ENCODE peak calls at places on chromosomes 13 and 19, in nine cellular contexts. P is CD8-positive, alpha-beta T cell; W is cardiac muscle cell; U is GM12878; B is heart right ventricle; E is BE2C; A is A549; X is tibial nerve; Z is tibial artery. K is an unnamed sample.

GRCh38 chr19:23420824-23421223 is 25.6 kb upstream of the ZNF91 start:
- DNase-seq in W (no peak), B (no peak), X (no peak), U (no peak), P (no peak), Z (no peak), A (no peak), E (no peak), K (no peak)

GRCh38 chr13:33053397-33054066 is 37.3 kb downstream of the KL start:
- DNase-seq in E (no peak), X (no peak), B (no peak), U (no peak), Z (no peak), W (no peak), A (no peak), P (no peak), K (no peak)

GRCh38 chr13:47594833-47595232 is 406.2 kb downstream of the SUCLA2 start:
- DNase-seq in X (no peak), E (no peak), U (no peak), Z (no peak), W (peak; percentile 25), P (no peak), B (no peak), A (peak; percentile 18), K (no peak)

GRCh38 chr13:33229446-33230177 is 55.9 kb downstream of the STARD13 start:
- DNase-seq in B (no peak), X (peak; percentile 30), U (no peak), E (peak; percentile 66), Z (no peak), A (no peak), W (no peak), P (no peak), K (no peak)

GRCh38 chr13:106911020-106911419 is 343.1 kb upstream of the ARGLU1 start:
- DNase-seq in P (no peak), E (no peak), X (no peak), Z (no peak), U (no peak), W (no peak), B (no peak), A (no peak), K (no peak)

GRCh38 chr19:47032171-47032811 is 12.7 kb downstream of the NPAS1 start:
- DNase-seq in W (peak; percentile 25), B (peak; percentile 48), A (peak; percentile 67), U (no peak), P (peak; percentile 81), Z (no peak), X (no peak), E (peak; percentile 56), K (peak; percentile 78)

GRCh38 chr13:110403315-110403714 is 96.2 kb downstream of the COL4A2 start:
- DNase-seq in E (no peak), Z (no peak), B (no peak), P (no peak), A (no peak), U (no peak), W (no peak), X (no peak), K (no peak)

GRCh38 chr13:90238433-90238832 is 1109.1 kb upstream of the MIR17HG start:
- DNase-seq in P (no peak), E (no peak), B (no peak), U (no peak), A (no peak), Z (no peak), W (peak; percentile 75), X (no peak), K (no peak)

GRCh38 chr13:113291997-113292862 is 4.8 kb upstream of the LAMP1 start:
- DNase-seq in B (peak; percentile 32), E (no peak), W (peak; percentile 27), Z (no peak), U (no peak), A (no peak), X (no peak), P (no peak), K (no peak)

GRCh38 chr13:46639033-46639981 is 86.3 kb downstream of the LRCH1 start:
- DNase-seq in W (no peak), E (no peak), P (no peak), Z (no peak), B (no peak), A (no peak), U (peak; percentile 71), X (no peak), K (no peak)

GRCh38 chr19:21210037-21210621 is 68.3 kb downstream of the ZNF431 start:
- DNase-seq in W (no peak), U (no peak), Z (no peak), X (no peak), P (no peak), A (no peak), B (no peak), E (no peak), K (no peak)

DNA sequence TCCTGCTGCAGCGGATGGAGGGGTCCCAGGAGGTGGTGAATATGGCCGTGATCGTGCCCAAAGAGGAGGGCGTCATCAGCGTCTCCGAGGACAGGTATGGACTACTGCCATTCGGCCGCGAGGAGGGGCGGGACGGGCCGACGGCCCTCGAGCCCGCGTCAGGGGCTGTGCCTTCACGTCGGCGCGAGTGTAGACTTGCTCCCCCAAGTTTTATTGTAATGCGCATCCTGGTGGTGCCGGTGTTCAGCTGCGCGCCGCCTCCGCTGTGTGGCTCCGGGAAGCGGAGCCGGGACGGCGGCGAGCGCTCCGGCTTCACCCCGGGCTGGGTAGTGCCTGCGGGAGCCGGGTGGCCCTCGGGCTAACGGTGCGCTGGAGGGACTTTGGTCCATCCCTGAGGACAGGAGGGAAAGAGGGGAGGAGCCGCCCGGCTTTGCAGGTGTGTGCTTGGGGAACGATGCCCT is 499 bp downstream of the WDFY2 start:
- DNase-seq in Z (no peak), E (peak; percentile 69), B (peak; percentile 64), X (peak; percentile 28), U (no peak), P (peak; percentile 82), W (peak; percentile 58), A (peak; percentile 66), K (no peak)
- TF ChIP-seq CTCF in Z (no peak), E (peak; percentile 9), B (peak; percentile 3), X (no peak), U (peak; percentile 15), P (peak; percentile 19), W (peak; percentile 13), A (no peak), K (no peak)

DNA sequence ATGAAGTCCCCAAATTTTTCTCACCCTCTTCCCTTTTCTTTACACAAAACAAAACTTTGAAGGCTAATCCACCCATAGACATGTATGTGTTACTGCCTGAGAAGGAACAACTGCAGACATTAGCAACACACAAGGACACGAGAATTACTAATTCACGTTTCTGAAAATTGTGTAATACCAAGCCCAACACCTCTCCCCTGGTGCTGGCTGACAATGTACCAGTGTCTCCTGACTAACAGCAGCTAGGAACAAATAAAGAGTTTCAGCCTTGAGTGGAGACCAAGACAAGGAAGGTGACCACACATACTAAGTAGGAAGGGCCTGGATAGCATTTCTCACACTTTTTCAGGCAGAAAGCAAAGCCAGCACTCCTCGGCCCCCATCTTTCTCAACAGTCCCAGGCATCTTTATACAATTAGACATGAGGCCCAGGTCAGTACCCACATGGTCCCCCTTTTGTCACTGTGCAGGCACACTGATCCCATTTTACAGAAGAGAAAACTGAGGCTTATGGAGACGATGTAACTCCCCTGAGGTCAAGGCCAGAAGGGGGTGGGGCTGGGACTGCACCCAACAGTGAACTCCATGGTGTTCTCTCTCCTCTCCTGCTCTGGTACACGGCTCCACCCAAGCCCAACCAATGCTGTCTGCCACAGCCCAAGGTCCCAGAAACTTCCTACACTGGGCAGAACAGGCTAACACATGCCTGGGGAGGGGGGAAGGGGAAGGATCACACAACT is 8.7 kb downstream of the BRD4 start:
- DNase-seq in E (no peak), Z (peak; percentile 86), U (no peak), W (peak; percentile 74), X (peak; percentile 44), A (no peak), B (peak; percentile 45), P (no peak), K (peak; percentile 82)
- H3K4me1 ChIP-seq in E (peaks cover 25% of the 10 kb centered on the region), Z (peaks cover 73% of the 10 kb centered on the region), U (peaks cover 43% of the 10 kb centered on the region), W (peaks cover 72% of the 10 kb centered on the region), X (peaks cover 80% of the 10 kb centered on the region), A (peaks cover 75% of the 10 kb centered on the region), B (peaks cover 98% of the 10 kb centered on the region), P (peaks cover 84% of the 10 kb centered on the region), K (peaks cover 55% of the 10 kb centered on the region)

GRCh38 chr13:112142401-112142930 is 75.5 kb downstream of the SOX1 start:
- DNase-seq in P (no peak), X (no peak), E (no peak), A (no peak), W (no peak), B (no peak), Z (no peak), U (no peak), K (no peak)

GRCh38 chr13:112143046-112143752 is 76.2 kb downstream of the SOX1 start:
- DNase-seq in Z (peak; percentile 55), X (no peak), B (no peak), E (no peak), A (no peak), P (no peak), W (no peak), U (no peak), K (no peak)

GRCh38 chr13:112141643-112142400 is 74.9 kb downstream of the SOX1 start:
- DNase-seq in W (no peak), E (no peak), Z (peak; percentile 58), U (no peak), A (no peak), B (no peak), X (no peak), P (no peak), K (no peak)

GRCh38 chr13:112137144-112137543 is 70.2 kb downstream of the SOX1 start:
- DNase-seq in A (no peak), E (no peak), B (no peak), Z (peak; percentile 24), U (no peak), W (no peak), P (no peak), X (no peak), K (no peak)

DNA sequence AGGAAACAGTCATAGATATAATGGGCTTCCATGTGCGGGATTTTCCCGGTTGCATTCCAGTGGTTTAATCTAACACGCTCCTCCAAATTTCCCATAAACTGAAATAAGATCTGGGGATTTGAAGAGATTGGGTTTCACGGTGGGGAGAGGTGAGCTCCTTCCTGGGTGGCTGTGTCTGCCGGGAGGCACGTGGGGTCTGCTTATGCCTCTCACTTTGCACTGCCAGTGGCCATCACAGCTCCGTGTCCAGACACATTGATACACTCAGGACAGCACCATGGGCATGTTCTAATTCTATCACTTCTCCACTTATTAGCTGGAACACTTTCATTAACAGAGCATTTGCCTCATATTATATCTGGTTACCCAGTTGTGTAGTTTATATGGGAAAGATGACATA is 73.4 kb downstream of the SOX1 start:
- DNase-seq in U (no peak), W (no peak), A (no peak), Z (peak; percentile 12), E (no peak), P (no peak), X (no peak), B (no peak), K (no peak)
- TF ChIP-seq CTCF in U (no peak), W (no peak), A (no peak), Z (no peak), E (no peak), P (no peak), X (no peak), B (no peak), K (no peak)

DNA sequence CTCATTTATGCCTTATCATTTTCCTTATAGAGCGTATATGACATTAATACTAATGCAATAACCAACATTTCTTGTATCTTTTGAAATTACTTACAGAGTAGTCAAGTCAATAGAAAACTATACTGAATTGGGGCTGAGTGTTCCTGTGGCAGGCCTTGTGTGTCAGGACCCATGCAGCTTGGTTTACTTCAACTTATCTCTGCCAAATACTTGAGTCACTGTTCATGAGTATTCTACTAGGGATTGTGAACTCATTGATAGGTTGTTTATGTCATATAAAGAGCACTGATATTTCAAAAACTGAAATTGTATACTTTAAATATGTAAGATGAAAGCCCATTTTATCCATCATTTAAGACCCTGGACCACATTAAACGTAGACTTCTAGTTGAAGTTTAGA is 688.6 kb upstream of the SLITRK1 start:
- DNase-seq in E (no peak), A (no peak), Z (no peak), B (no peak), U (no peak), P (no peak), X (no peak), W (no peak), K (no peak)
- H3K4me1 ChIP-seq in E (no peaks in the 10 kb centered on the region), A (no peaks in the 10 kb centered on the region), Z (no peaks in the 10 kb centered on the region), B (no peaks in the 10 kb centered on the region), U (no peaks in the 10 kb centered on the region), P (no peaks in the 10 kb centered on the region), X (no peaks in the 10 kb centered on the region), W (no peaks in the 10 kb centered on the region), K (no peaks in the 10 kb centered on the region)